ENCODE peak calls at places on chromosome 11, in five cellular contexts. V, B, L, P and S are unnamed samples.

GRCh38 chr11:23679041-23679440 is 817.8 kb upstream of the LUZP2 start:
- DNase-seq in P (no peak), V (no peak), L (no peak), B (no peak), S (no peak)

GRCh38 chr11:428295-428694 is 13.5 kb upstream of the SIGIRR start:
- DNase-seq in V (no peak), P (no peak), B (no peak), L (no peak), S (no peak)

GRCh38 chr11:59999732-60000131 is 17.2 kb upstream of the OOSP4B start:
- DNase-seq in L (no peak), B (no peak), P (no peak), V (no peak), S (no peak)

GRCh38 chr11:64207247-64208085 is 945 bp downstream of the FERMT3 start:
- DNase-seq in V (no peak), B (peak), L (no peak), P (peak), S (peak)

GRCh38 chr11:125110996-125111340 is 458 bp downstream of the TMEM218 start:
- DNase-seq in V (no peak), P (no peak), L (no peak), B (peak), S (peak)

GRCh38 chr11:113162590-113162961 is 151.8 kb upstream of the TTC12 start:
- DNase-seq in P (no peak), L (no peak), B (no peak), V (no peak), S (no peak)

GRCh38 chr11:85685820-85686459 is at the start of gene CCDC89:
- DNase-seq in B (peak), P (no peak), V (no peak), L (no peak), S (no peak)

GRCh38 chr11:27717377-27717776 is 17.1 kb upstream of the BDNF start:
- DNase-seq in V (peak), B (no peak), L (no peak), P (no peak), S (no peak)

GRCh38 chr11:40867991-40868685 is 591.3 kb downstream of the LRRC4C start:
- DNase-seq in P (no peak), V (no peak), L (no peak), B (no peak), S (no peak)

GRCh38 chr11:129143335-129143734 is 48.8 kb downstream of the ARHGAP32 start:
- DNase-seq in B (peak), P (peak), L (no peak), V (peak), S (no peak)

GRCh38 chr11:706439-706956 is 467 bp downstream of the EPS8L2 start:
- DNase-seq in V (peak), P (no peak), B (peak), L (peak), S (no peak)

GRCh38 chr11:94493146-94493442 is 550 bp downstream of the MRE11 start:
- DNase-seq in B (no peak), P (peak), V (no peak), L (no peak), S (no peak)

GRCh38 chr11:10379433-10379832 is 74.6 kb downstream of the ADM start:
- DNase-seq in P (no peak), B (no peak), L (no peak), V (no peak), S (no peak)

GRCh38 chr11:68962527-68963250 is 18.1 kb downstream of the MRGPRD start:
- DNase-seq in P (no peak), L (no peak), V (no peak), B (no peak), S (no peak)

GRCh38 chr11:64894070-64894811 is 15.8 kb upstream of the EHD1 start:
- DNase-seq in B (peak), P (peak), V (peak), L (peak), S (peak)

GRCh38 chr11:120137611-120138521 is at the start of gene TRIM29:
- DNase-seq in B (no peak), L (peak), V (no peak), P (no peak), S (no peak)

GRCh38 chr11:70153133-70153727 is 49.9 kb upstream of the FADD start:
- DNase-seq in P (peak), L (no peak), B (no peak), V (no peak), S (no peak)

GRCh38 chr11:67732045-67732787 is 57.8 kb upstream of the ALDH3B2 start:
- DNase-seq in P (no peak), L (no peak), B (peak), V (peak), S (peak)

GRCh38 chr11:103887001-103887680 is 149.3 kb upstream of the DDI1 start:
- DNase-seq in V (no peak), P (no peak), L (no peak), B (no peak), S (no peak)

GRCh38 chr11:123083623-123084029 is 21.7 kb upstream of the HSPA8 start:
- DNase-seq in P (peak), V (peak), B (peak), L (peak), S (peak)

GRCh38 chr11:128424867-128425285 is 162.5 kb downstream of the ETS1 start:
- DNase-seq in P (no peak), B (peak), V (no peak), L (no peak), S (no peak)

GRCh38 chr11:132026746-132027145 is 656.3 kb downstream of the NTM start:
- DNase-seq in P (no peak), B (no peak), V (no peak), L (no peak), S (no peak)

GRCh38 chr11:120186799-120187591 is 23.8 kb upstream of the OAF start:
- DNase-seq in P (no peak), L (no peak), B (peak), V (no peak), S (no peak)

GRCh38 chr11:206516-207212 is 535 bp downstream of the BET1L start:
- DNase-seq in B (peak), L (no peak), P (peak), V (peak), S (peak)

GRCh38 chr11:118915941-118916841 is 9.5 kb downstream of the BCL9L start:
- DNase-seq in L (no peak), B (no peak), V (no peak), P (no peak), S (no peak)

GRCh38 chr11:92861641-92862040 is 107.8 kb upstream of the MTNR1B start:
- DNase-seq in V (no peak), L (no peak), B (no peak), P (no peak), S (no peak)

GRCh38 chr11:130197386-130198035 is 37.9 kb downstream of the ST14 start:
- DNase-seq in B (no peak), L (no peak), P (no peak), V (no peak), S (no peak)

GRCh38 chr11:19777032-19777341 is 64.3 kb downstream of the NAV2 start:
- DNase-seq in B (peak), V (peak), L (peak), P (no peak), S (no peak)

GRCh38 chr11:3169235-3169951 is 4.3 kb upstream of the OSBPL5 start:
- DNase-seq in V (no peak), B (peak), P (peak), L (no peak), S (peak)

GRCh38 chr11:16086229-16086628 is 270.1 kb downstream of the SOX6 start:
- DNase-seq in P (no peak), L (no peak), B (no peak), V (no peak), S (no peak)

DNA sequence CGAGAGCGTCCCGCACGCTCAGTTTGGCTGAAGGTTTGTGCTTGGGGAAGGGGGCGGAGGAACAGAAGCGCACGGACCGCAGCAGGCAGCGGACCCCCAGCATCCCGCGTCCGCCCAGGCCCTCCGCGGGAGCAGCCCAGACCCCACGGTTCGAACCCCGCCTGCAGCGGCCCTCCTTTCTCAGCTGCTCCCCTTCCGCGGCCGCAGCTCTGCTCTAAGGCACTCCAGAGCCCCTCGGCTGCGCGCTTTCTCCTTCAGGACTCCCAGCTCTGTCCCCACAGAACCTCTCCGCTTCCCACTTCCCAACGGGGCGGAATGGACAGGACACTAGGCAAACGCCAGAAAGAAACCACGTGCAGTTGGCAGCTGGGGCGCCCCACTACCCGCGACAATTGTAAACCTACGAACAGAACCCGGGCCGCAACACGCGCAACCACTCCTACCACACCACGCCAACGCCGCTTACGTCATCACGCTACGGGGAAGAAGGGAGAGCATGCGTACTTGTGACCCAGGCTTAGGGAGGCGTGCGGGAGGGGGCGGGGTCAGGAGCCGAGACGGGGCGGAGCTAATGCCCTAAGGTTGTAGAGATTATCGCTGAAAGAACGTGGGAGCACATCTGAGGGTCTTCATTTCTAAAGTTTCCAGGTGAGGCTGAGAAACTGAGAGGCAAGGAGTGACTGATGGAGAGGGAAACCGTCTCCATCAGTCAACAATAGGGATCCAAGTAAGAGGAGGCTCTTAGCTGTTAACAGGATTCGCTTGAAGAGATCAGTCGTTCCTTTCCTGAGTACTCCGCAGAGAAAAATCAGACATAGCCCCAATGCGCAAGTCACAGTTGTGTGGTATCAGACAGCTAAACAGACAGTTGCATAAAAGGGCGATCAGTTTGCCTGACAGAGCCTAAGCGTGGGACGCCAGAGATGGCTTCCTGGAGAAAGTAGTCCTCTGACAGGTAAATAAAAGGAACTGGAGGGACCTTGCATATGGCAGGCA is at the start of gene NARS2:
- DNase-seq in B (peak), V (peak), P (peak), L (peak), S (peak)
- TF ChIP-seq POLR2A in B (peak), V (peak), P (peak), L (peak), S (peak)

GRCh38 chr11:45156201-45156600 is 9.8 kb downstream of the PRDM11 start:
- DNase-seq in L (no peak), V (no peak), P (no peak), B (no peak), S (no peak)

GRCh38 chr11:45155627-45156180 is 9.3 kb downstream of the PRDM11 start:
- DNase-seq in B (no peak), L (no peak), P (no peak), V (no peak), S (peak)

GRCh38 chr11:45152740-45153595 is 6.5 kb downstream of the PRDM11 start:
- DNase-seq in L (no peak), B (no peak), P (no peak), V (no peak), S (no peak)

GRCh38 chr11:45155058-45155551 is 8.7 kb downstream of the PRDM11 start:
- DNase-seq in B (no peak), V (no peak), P (no peak), L (no peak), S (no peak)

DNA sequence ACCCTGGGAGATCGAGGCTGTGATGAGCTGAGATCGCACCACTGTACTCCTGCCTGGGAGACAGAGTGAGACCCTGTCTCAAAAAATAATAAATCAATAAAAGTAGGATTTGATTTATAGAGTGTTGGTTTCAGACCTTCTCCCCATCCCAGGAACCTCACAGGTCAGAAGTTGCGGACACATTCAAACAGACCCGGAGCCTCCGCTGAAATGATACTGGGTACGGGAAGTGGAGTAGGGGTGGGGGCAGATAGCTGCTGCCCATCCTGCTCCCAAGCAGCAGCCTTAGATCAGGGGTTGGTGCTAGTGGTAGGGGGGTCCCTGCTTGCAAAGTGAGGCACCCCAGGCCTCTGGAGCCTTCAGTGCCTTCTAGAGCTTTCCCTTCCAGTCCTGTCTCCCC is 7.8 kb downstream of the PRDM11 start:
- DNase-seq in V (no peak), P (no peak), B (no peak), L (no peak), S (no peak)
- TF ChIP-seq POLR2A in V (no peak), P (no peak), B (no peak), L (no peak), S (no peak)

DNA sequence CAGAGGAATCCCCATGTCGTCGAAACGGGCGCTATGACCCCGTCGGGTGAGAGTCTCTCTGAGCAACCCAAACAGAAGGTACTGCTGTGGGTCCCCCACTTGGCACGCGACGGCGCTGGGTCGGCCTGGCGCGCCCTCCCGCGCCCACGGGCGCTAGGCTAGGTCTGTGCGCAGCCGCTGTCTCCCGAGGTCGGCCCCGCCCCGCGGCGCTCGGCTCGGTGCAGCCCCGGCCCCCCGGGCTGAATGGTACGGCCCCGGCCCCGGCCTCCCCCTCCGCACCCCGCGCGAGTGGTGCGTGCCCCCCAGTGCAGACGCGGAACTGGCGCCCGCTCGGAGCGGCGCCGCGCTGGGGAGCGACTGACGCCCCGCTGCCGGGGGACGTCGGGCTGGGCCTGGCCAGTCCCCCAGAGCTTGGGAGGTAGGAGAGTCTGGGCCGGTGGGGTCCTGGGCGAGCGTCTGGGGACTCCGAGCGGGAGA is at the start of gene MADD:
- DNase-seq in V (peak), B (peak), L (peak), P (peak), S (peak)
- TF ChIP-seq POLR2A in V (peak), B (peak), L (peak), P (peak), S (peak)

GRCh38 chr11:77884829-77885190 is 63.9 kb downstream of the AAMDC start:
- DNase-seq in P (no peak), V (no peak), B (no peak), L (no peak), S (no peak)

GRCh38 chr11:77882396-77882795 is 61.5 kb downstream of the AAMDC start:
- DNase-seq in L (no peak), P (no peak), B (no peak), V (no peak), S (no peak)

GRCh38 chr11:77884186-77884828 is 63.4 kb downstream of the AAMDC start:
- DNase-seq in B (no peak), V (no peak), P (no peak), L (no peak), S (no peak)

GRCh38 chr11:77883775-77884174 is 62.8 kb downstream of the AAMDC start:
- DNase-seq in V (no peak), B (no peak), L (no peak), P (no peak), S (no peak)

DNA sequence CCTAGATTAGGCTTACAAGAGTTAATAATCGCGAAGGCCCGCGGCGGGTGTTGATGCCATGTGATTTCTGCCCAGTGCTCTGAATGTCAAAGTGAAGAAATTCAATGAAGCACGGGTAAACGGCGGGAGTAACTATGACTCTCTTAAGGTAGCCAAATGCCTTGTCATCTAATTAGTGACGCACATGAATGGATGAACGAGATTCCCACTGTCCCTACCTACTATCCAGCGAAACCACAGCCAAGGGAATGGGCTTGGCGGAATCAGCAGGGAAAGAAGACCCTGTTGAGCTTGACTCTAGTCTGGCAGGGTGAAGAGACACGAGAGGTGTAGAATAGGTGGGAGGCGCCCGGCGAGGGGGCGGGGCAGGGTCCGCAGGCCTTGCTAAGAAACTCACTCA is 65.5 kb downstream of the AAMDC start:
- DNase-seq in V (no peak), B (no peak), P (no peak), L (no peak), S (no peak)
- TF ChIP-seq POLR2A in V (no peak), B (no peak), P (no peak), L (no peak), S (no peak)

DNA sequence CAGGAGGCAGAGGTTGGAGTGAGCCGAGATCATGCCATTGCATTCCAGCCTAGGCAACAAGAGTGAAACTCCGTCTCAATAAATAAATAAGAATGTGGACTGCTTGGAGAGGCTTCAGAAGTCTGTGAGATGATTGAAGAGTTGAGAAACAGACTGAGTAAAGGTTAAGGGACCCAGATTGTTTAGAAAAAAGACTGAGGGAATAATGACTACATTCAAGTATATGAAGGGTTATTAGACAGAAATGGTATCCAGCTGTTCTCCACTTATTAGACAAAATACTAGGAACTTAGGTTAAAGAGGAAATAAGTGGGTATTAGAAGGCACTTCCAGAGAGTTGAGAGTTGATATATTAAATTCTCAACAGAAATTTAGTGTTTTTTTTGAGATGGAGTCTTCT is 10.5 kb upstream of the YAP1 start:
- DNase-seq in L (no peak), B (no peak), V (no peak), P (no peak), S (no peak)
- TF ChIP-seq POLR2A in L (no peak), B (no peak), V (no peak), P (no peak), S (no peak)

GRCh38 chr11:102393272-102393730 is 46.3 kb downstream of the BIRC2 start:
- DNase-seq in V (no peak), P (peak), B (no peak), L (no peak), S (no peak)
- TF ChIP-seq POLR2A in V (no peak), P (no peak), B (no peak), L (no peak), S (no peak)